ENCODE peak calls at places on chromosome X, in four cellular contexts. V is NCI-H748 treated with DMSO at 0.1 percent for 48 hours, D is right lobe of liver, U is A549. Z is an unnamed sample.

GRCh38 chrX:82081027-82081426 is 879.1 kb downstream of the SH3BGRL start:
- DNase-seq in V (peak), D (no peak), U (no peak), Z (no peak)

GRCh38 chrX:150361777-150362351 is 1.3 kb upstream of the MAMLD1 start:
- DNase-seq in U (no peak), V (no peak), D (peak), Z (no peak)

GRCh38 chrX:47283015-47283771 is 50.4 kb downstream of the USP11 start:
- DNase-seq in V (peak), D (no peak), U (no peak), Z (no peak)

GRCh38 chrX:131225078-131225477 is 64.0 kb downstream of the IGSF1 start:
- DNase-seq in D (no peak), U (no peak), V (no peak), Z (no peak)

GRCh38 chrX:3407785-3408184 is 61.3 kb upstream of the MXRA5 start:
- DNase-seq in V (no peak), D (no peak), U (no peak), Z (no peak)

GRCh38 chrX:16451331-16451730 is 198.6 kb upstream of the S100G start:
- DNase-seq in D (no peak), U (no peak), V (no peak), Z (no peak)

GRCh38 chrX:76850851-76851250 is 423.3 kb downstream of the MAGEE1 start:
- DNase-seq in D (no peak), V (peak), U (no peak), Z (no peak)

GRCh38 chrX:126164689-126165400 is 1.2 kb downstream of the DCAF12L2 start:
- DNase-seq in D (no peak), U (no peak), V (no peak), Z (no peak)